ENCODE peak calls at places on chromosome 4, in five cellular contexts. C, R, E, S and O are unnamed samples.
A peak's percentile ranks its signal among the peaks of the same experiment; 100 is the strongest.

GRCh38 chr4:26197018-26197779 is 123.6 kb upstream of the RBPJ start:
- DNase-seq in C (peak; percentile 58), R (peak; percentile 79), E (no peak), S (peak; percentile 96), O (no peak)

GRCh38 chr4:56662782-56663468 is 18.2 kb downstream of the HOPX start:
- DNase-seq in C (no peak), R (no peak), E (no peak), S (no peak), O (no peak)

GRCh38 chr4:151291485-151291884 is 14.5 kb downstream of the PRSS48 start:
- DNase-seq in C (no peak), R (no peak), E (no peak), S (no peak), O (no peak)

GRCh38 chr4:145583191-145583590 is 36.0 kb upstream of the MMAA start:
- DNase-seq in C (no peak), R (no peak), E (no peak), S (no peak), O (no peak)

GRCh38 chr4:83771113-83771705 is 235.3 kb downstream of the GPAT3 start:
- DNase-seq in C (no peak), R (peak; percentile 65), E (peak; percentile 70), S (peak; percentile 25), O (peak; percentile 8)

GRCh38 chr4:157912212-157912611 is 260.6 kb downstream of the GASK1B start:
- DNase-seq in C (no peak), R (no peak), E (no peak), S (no peak), O (no peak)

GRCh38 chr4:74875451-74875850 is 57.5 kb upstream of the PARM1 start:
- DNase-seq in C (no peak), R (no peak), E (no peak), S (no peak), O (no peak)

GRCh38 chr4:138163171-138163570 is 79.0 kb downstream of the SLC7A11 start:
- DNase-seq in C (no peak), R (no peak), E (no peak), S (no peak), O (no peak)

GRCh38 chr4:153022233-153022632 is 86.1 kb downstream of the FHDC1 start:
- DNase-seq in C (no peak), R (no peak), E (peak; percentile 74), S (peak; percentile 88), O (no peak)

GRCh38 chr4:153489856-153490558 is 23.8 kb downstream of the TMEM131L start:
- DNase-seq in C (no peak), R (peak; percentile 39), E (peak; percentile 58), S (no peak), O (no peak)

GRCh38 chr4:30756553-30756952 is 36.4 kb downstream of the PCDH7 start:
- DNase-seq in C (no peak), R (no peak), E (no peak), S (no peak), O (no peak)

GRCh38 chr4:859496-859895 is 33.6 kb upstream of the CPLX1 start:
- DNase-seq in C (no peak), R (no peak), E (no peak), S (no peak), O (no peak)

GRCh38 chr4:113113151-113113550 is 63.7 kb downstream of the ANK2 start:
- DNase-seq in C (no peak), R (no peak), E (no peak), S (no peak), O (no peak)

GRCh38 chr4:118343501-118343900 is 9.3 kb downstream of the PRSS12 start:
- DNase-seq in C (no peak), R (no peak), E (no peak), S (no peak), O (no peak)

GRCh38 chr4:78293348-78293747 is 236.2 kb downstream of the FRAS1 start:
- DNase-seq in C (no peak), R (peak; percentile 77), E (no peak), S (no peak), O (no peak)

GRCh38 chr4:42750091-42750490 is 93.2 kb upstream of the ATP8A1 start:
- DNase-seq in C (no peak), R (no peak), E (peak; percentile 67), S (no peak), O (no peak)